ENCODE peak calls at places on chromosomes 2 and 18, in eight cellular contexts. V is stomach, L is Peyer's patch, C is H9, N is body of pancreas, B is HCT116, M is sigmoid colon, F is suprapubic skin. G is an unnamed sample. For H3K27me3, the result is how much of the 10 kb centered on the place peaks cover.

GRCh38 chr2:80396276-80396675 is 91.7 kb upstream of the LRRTM1 start:
- DNase-seq in C (no peak), B (no peak), N (no peak), M (no peak), L (no peak), V (no peak), F (no peak), G (no peak)

GRCh38 chr2:226117506-226118065 is 682.0 kb downstream of the IRS1 start:
- DNase-seq in L (no peak), M (no peak), B (no peak), F (no peak), C (no peak), V (no peak), N (no peak), G (no peak)

GRCh38 chr2:23430263-23430662 is 45.3 kb downstream of the KLHL29 start:
- DNase-seq in C (peak), F (no peak), L (no peak), M (no peak), V (no peak), B (no peak), N (no peak), G (no peak)

GRCh38 chr2:98308068-98308467 is 38.2 kb upstream of the CNGA3 start:
- DNase-seq in V (no peak), B (no peak), N (no peak), L (no peak), F (no peak), C (no peak), M (no peak), G (no peak)

GRCh38 chr2:233387667-233388528 is 33.6 kb downstream of the DGKD start:
- DNase-seq in M (peak), N (peak), L (peak), B (no peak), V (peak), F (peak), C (no peak), G (no peak)

GRCh38 chr2:200476836-200477235 is 33.0 kb downstream of the KCTD18 start:
- DNase-seq in V (no peak), C (no peak), M (no peak), F (no peak), L (no peak), N (no peak), B (no peak), G (no peak)

GRCh38 chr2:215071676-215072075 is 66.8 kb downstream of the ABCA12 start:
- DNase-seq in M (no peak), N (no peak), V (no peak), C (no peak), F (no peak), L (no peak), B (no peak), G (no peak)

GRCh38 chr2:48483506-48483905 is 46.4 kb upstream of the STON1 start:
- DNase-seq in L (no peak), B (no peak), C (no peak), V (no peak), M (peak), F (no peak), N (no peak), G (no peak)

GRCh38 chr2:5111581-5111980 is 580.6 kb upstream of the SOX11 start:
- DNase-seq in F (no peak), M (no peak), C (no peak), V (no peak), B (no peak), L (no peak), N (no peak), G (no peak)

GRCh38 chr2:20992201-20992711 is 51.6 kb downstream of the APOB start:
- DNase-seq in M (peak), N (no peak), B (no peak), V (no peak), F (no peak), L (no peak), C (peak), G (no peak)

GRCh38 chr18:31499157-31499524 is 1.2 kb downstream of the DSG2 start:
- DNase-seq in L (no peak), F (no peak), N (no peak), M (no peak), B (no peak), C (no peak), V (no peak), G (no peak)

GRCh38 chr18:63679820-63680606 is 18.3 kb upstream of the SERPINB3 start:
- DNase-seq in N (no peak), F (no peak), C (no peak), M (no peak), L (no peak), B (no peak), V (no peak), G (no peak)

GRCh38 chr2:240648155-240648649 is 22.9 kb downstream of the GPR35 start:
- DNase-seq in M (no peak), F (no peak), B (no peak), C (peak), L (no peak), V (no peak), N (no peak), G (no peak)
- H3K27me3 ChIP-seq in M (under half), F (half or more), B (under half), C (under half), L (under half), V (half or more), N (under half), G (under half)

GRCh38 chr18:36419188-36419912 is 121.8 kb downstream of the FHOD3 start:
- DNase-seq in C (no peak), L (no peak), F (no peak), B (no peak), M (no peak), N (no peak), V (no peak), G (no peak)
- H3K27ac ChIP-seq in C (no peak), L (no peak), F (peak), B (no peak), M (no peak), N (no peak), V (no peak), G (no peak)

DNA sequence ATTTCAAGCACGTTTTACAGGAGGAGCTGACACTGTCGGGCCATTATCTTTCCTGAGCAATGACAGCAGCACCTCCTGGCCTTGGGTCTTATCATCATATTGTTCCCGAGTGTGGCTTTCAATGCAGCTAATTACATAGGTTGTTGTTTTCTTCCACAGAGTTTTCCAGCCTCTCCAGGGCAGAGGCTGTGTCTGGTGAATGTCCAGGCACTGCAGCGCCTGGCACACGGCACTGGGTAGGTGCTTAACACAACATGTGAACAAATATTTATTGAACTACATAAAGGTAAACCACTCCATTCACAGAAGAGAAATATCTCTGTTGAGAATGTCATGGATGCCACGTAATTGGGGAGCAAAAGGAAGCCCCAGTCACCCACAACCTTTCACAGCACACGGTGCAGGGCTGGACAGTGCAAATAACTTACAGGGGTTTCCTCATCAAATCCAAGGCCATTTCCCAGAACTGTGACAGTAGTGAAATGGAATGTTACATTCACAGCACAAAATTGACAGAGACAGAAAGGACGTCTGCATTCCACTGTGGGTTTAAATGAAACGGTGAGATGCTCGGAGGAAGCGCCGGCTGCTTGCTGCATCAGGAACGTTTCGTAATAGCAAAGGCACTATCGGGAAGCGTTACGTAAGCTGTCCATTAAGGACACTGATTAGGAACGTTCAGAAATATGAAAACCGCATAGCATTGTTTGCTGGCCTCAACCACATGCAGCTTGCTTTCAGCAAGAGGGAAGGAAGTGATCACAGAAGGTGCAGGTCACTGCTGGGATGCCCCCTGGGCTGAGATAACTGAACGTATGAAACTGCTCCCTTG is 6.4 kb upstream of the KCNG2 start:
- DNase-seq in C (no peak), V (peak), N (peak), F (no peak), B (no peak), L (no peak), M (peak), G (no peak)
- TF ChIP-seq CTCF in C (no peak), V (no peak), N (no peak), F (no peak), B (no peak), L (no peak), M (no peak), G (no peak)

GRCh38 chr2:218897394-218898108 is 16.9 kb downstream of the WNT10A start:
- DNase-seq in C (peak), L (no peak), M (no peak), N (no peak), F (no peak), V (no peak), B (no peak), G (no peak)
- H3K27me3 ChIP-seq in C (half or more), L (under half), M (under half), N (under half), F (half or more), V (half or more), B (under half), G (under half)

GRCh38 chr2:1054399-1054798 is 103.8 kb downstream of the SNTG2 start:
- DNase-seq in M (no peak), F (no peak), V (no peak), C (no peak), B (no peak), N (no peak), L (no peak), G (no peak)
- H3K27ac ChIP-seq in M (no peak), F (no peak), V (no peak), C (no peak), B (no peak), N (no peak), L (no peak), G (no peak)

GRCh38 chr2:135009339-135009738 is 37.9 kb downstream of the MAP3K19 start:
- DNase-seq in L (no peak), F (no peak), N (no peak), V (no peak), M (no peak), C (no peak), B (no peak), G (no peak)

GRCh38 chr2:135002836-135003235 is 44.4 kb downstream of the MAP3K19 start:
- DNase-seq in B (no peak), L (no peak), C (no peak), V (no peak), N (no peak), M (no peak), F (no peak), G (no peak)

GRCh38 chr2:134999536-134999935 is 47.7 kb downstream of the MAP3K19 start:
- DNase-seq in V (no peak), B (no peak), M (no peak), C (no peak), N (no peak), L (no peak), F (no peak), G (no peak)

GRCh38 chr2:135005753-135006152 is 41.5 kb downstream of the MAP3K19 start:
- DNase-seq in M (no peak), B (no peak), N (no peak), C (no peak), F (no peak), L (no peak), V (no peak), G (no peak)

GRCh38 chr2:135004005-135004746 is 43.1 kb downstream of the MAP3K19 start:
- DNase-seq in N (peak), B (peak), C (peak), V (peak), F (peak), M (peak), L (peak), G (peak)
- TF ChIP-seq CTCF in N (peak), B (peak), C (peak), V (peak), F (peak), M (peak), L (peak), G (peak)

DNA sequence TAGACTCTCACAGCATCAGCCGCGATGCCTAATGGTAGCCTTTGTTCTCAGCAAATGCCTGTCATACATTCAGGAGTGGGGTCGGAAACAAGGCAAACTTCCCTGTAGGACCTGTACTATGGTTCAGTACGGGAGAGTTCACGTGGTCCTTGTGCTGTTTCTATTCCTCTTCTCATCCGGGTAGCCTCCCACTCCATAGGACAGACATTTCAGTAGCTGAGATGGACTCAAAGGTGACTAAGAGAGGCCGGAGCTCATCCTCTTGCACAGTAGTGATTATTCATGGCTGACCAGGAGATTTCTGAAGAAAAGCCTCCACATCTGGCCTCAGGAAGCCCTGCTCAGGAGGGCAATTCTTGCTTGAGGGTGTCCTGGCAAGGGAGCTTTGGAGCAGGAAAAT is 117.8 kb upstream of the SPRED2 start:
- DNase-seq in N (no peak), C (no peak), M (no peak), B (no peak), L (no peak), V (no peak), F (no peak), G (no peak)
- H3K27me3 ChIP-seq in N (under half), C (under half), M (under half), B (under half), L (under half), V (under half), F (under half), G (under half)

GRCh38 chr2:173090291-173090877 is 14.7 kb downstream of the MAP3K20 start:
- DNase-seq in M (no peak), N (no peak), C (peak), V (no peak), L (no peak), F (no peak), B (no peak), G (no peak)

GRCh38 chr2:173090973-173091660 is 15.5 kb downstream of the MAP3K20 start:
- DNase-seq in B (no peak), V (no peak), M (peak), C (peak), L (no peak), N (no peak), F (no peak), G (no peak)

GRCh38 chr2:173087214-173087581 is 11.6 kb downstream of the MAP3K20 start:
- DNase-seq in M (no peak), F (no peak), B (no peak), C (no peak), V (no peak), L (no peak), N (no peak), G (no peak)

GRCh38 chr2:173086518-173087213 is 11.0 kb downstream of the MAP3K20 start:
- DNase-seq in B (no peak), M (no peak), L (no peak), N (no peak), V (no peak), F (no peak), C (no peak), G (no peak)

DNA sequence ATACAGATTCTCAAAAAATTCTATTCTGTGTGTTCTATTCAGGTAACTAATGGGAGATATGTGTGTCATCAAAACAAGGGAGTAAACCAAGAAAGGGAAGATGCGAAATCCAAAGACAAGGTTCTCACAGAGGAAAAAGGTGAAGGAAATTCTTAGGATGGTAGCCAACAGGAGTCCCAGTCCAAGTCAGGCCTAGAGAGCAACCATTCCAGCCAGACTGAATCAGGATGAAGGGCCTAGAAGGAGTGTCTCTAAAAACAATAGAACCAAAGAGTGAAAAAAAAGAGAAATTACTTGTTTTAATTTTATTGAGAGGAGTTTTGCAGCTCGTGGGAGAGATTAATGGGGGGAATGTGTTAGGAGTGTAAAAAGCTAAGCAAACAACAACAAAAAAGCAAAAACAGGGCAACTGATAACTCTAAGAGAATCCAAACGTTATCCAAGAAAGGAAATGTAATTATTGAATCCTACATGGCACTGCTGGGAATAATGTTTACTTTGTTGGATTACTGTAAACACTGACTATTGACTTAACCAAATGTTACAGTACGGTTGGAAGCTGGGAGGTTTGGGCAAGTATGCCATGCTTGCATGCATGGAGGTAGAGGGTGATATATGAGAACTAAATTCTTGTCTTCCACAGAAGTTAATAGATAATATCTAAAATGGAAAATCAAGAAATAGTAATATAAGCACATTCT is 12.3 kb downstream of the MAP3K20 start:
- DNase-seq in C (no peak), B (no peak), V (no peak), F (no peak), M (no peak), N (no peak), L (no peak), G (no peak)
- H3K27ac ChIP-seq in C (no peak), B (no peak), V (peak), F (no peak), M (peak), N (no peak), L (no peak), G (no peak)

DNA sequence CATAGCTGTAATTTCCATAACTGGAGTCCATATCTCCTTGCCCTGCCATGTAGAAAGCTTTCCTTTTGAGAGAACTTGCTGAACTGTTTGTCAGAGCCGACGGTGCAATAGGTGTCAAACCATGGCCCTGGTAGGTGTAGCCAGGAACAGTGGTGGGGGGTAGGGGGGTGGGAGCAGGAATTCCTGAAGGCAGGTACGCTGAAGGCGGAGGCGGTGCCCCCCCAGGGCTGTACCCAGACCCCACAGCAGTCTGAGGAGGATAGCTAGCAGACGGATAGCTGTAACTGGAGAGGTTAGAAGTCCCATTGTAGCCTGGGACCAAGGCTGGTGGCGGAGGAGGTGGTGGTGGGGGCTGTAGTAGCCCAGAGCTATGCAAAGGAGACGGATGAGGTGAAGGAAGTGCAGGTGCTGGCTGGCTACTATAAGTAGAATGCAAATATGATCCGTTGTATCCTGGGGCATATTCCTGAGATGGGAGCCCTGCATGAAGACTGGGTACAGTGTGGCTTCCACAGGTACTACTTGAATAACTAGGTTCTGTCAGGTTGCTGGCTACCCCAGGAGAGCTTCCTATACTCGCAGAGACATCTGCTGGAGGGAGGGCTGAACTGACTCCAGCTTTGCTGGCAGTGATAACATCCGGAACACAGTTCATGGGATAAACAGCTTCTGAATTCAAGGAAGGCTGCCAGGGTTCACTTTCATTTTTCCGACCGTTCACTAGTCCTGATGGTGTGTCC is 124.8 kb downstream of the FIGN start:
- DNase-seq in B (peak), N (no peak), L (no peak), C (peak), V (no peak), F (no peak), M (no peak), G (no peak)
- TF ChIP-seq CTCF in B (no peak), N (no peak), L (no peak), C (peak), V (no peak), F (no peak), M (no peak), G (no peak)

G was measured in CD4-positive, alpha-beta T cell.